ENCODE peak calls at places on chromosomes 2 and 18, in eight cellular contexts. One of them, this sample, is unnamed.

GRCh38 chr2:109401370-109401769 is 212.4 kb downstream of the SEPTIN10 start:
- DNase-seq in EL: no peak
- DNase-seq in mucosa of descending colon: no peak
- DNase-seq in ACHN: no peak
- DNase-seq in adrenal gland: no peak
- DNase-seq in DMS 273 treated with DMSO at 0.1 percent for 48 hours: no peak
- DNase-seq in head of caudate nucleus: no peak
- DNase-seq in HuH-7.5: no peak
- DNase-seq in this sample: no peak

GRCh38 chr2:42047488-42048317 is at the start of gene PKDCC:
- DNase-seq in EL: peak
- DNase-seq in adrenal gland: peak
- DNase-seq in head of caudate nucleus: peak
- DNase-seq in DMS 273 treated with DMSO at 0.1 percent for 48 hours: peak
- DNase-seq in ACHN: peak
- DNase-seq in HuH-7.5: peak
- DNase-seq in mucosa of descending colon: peak
- DNase-seq in this sample: peak

GRCh38 chr2:60271096-60271495 is 282.4 kb downstream of the BCL11A start:
- DNase-seq in HuH-7.5: no peak
- DNase-seq in EL: no peak
- DNase-seq in DMS 273 treated with DMSO at 0.1 percent for 48 hours: no peak
- DNase-seq in mucosa of descending colon: no peak
- DNase-seq in adrenal gland: no peak
- DNase-seq in head of caudate nucleus: no peak
- DNase-seq in ACHN: no peak
- DNase-seq in this sample: no peak

GRCh38 chr2:189285962-189286648 is 106.5 kb upstream of the COL5A2 start:
- DNase-seq in EL: peak
- DNase-seq in HuH-7.5: no peak
- DNase-seq in mucosa of descending colon: no peak
- DNase-seq in adrenal gland: no peak
- DNase-seq in head of caudate nucleus: no peak
- DNase-seq in DMS 273 treated with DMSO at 0.1 percent for 48 hours: no peak
- DNase-seq in ACHN: peak
- DNase-seq in this sample: no peak

GRCh38 chr2:187959821-187960220 is 331.9 kb upstream of the GULP1 start:
- DNase-seq in adrenal gland: no peak
- DNase-seq in DMS 273 treated with DMSO at 0.1 percent for 48 hours: no peak
- DNase-seq in head of caudate nucleus: no peak
- DNase-seq in ACHN: no peak
- DNase-seq in HuH-7.5: no peak
- DNase-seq in mucosa of descending colon: no peak
- DNase-seq in EL: peak
- DNase-seq in this sample: no peak

GRCh38 chr2:233976690-233977294 is 59.6 kb downstream of the TRPM8 start:
- DNase-seq in HuH-7.5: peak
- DNase-seq in ACHN: peak
- DNase-seq in adrenal gland: no peak
- DNase-seq in head of caudate nucleus: no peak
- DNase-seq in mucosa of descending colon: no peak
- DNase-seq in EL: peak
- DNase-seq in DMS 273 treated with DMSO at 0.1 percent for 48 hours: peak
- DNase-seq in this sample: peak

GRCh38 chr2:70008290-70008689 is 46.9 kb upstream of the ASPRV1 start:
- DNase-seq in DMS 273 treated with DMSO at 0.1 percent for 48 hours: no peak
- DNase-seq in head of caudate nucleus: no peak
- DNase-seq in adrenal gland: no peak
- DNase-seq in EL: no peak
- DNase-seq in HuH-7.5: no peak
- DNase-seq in ACHN: no peak
- DNase-seq in mucosa of descending colon: no peak
- DNase-seq in this sample: no peak

GRCh38 chr2:48279347-48279746 is 250.6 kb upstream of the STON1 start:
- DNase-seq in head of caudate nucleus: no peak
- DNase-seq in DMS 273 treated with DMSO at 0.1 percent for 48 hours: no peak
- DNase-seq in EL: no peak
- DNase-seq in ACHN: no peak
- DNase-seq in HuH-7.5: no peak
- DNase-seq in mucosa of descending colon: no peak
- DNase-seq in adrenal gland: no peak
- DNase-seq in this sample: no peak

GRCh38 chr18:13647761-13648160 is 78.6 kb downstream of the FAM210A start:
- DNase-seq in HuH-7.5: no peak
- DNase-seq in DMS 273 treated with DMSO at 0.1 percent for 48 hours: no peak
- DNase-seq in adrenal gland: no peak
- DNase-seq in head of caudate nucleus: no peak
- DNase-seq in ACHN: no peak
- DNase-seq in mucosa of descending colon: no peak
- DNase-seq in EL: no peak
- DNase-seq in this sample: no peak

GRCh38 chr2:75570948-75571729 is 10.4 kb upstream of the EVA1A start:
- DNase-seq in EL: no peak
- DNase-seq in HuH-7.5: no peak
- DNase-seq in ACHN: peak
- DNase-seq in adrenal gland: no peak
- DNase-seq in head of caudate nucleus: peak
- DNase-seq in mucosa of descending colon: no peak
- DNase-seq in DMS 273 treated with DMSO at 0.1 percent for 48 hours: no peak
- DNase-seq in this sample: no peak

GRCh38 chr2:26429779-26430654 is 28.3 kb downstream of the DRC1 start:
- DNase-seq in head of caudate nucleus: no peak
- DNase-seq in DMS 273 treated with DMSO at 0.1 percent for 48 hours: peak
- DNase-seq in adrenal gland: no peak
- DNase-seq in EL: no peak
- DNase-seq in mucosa of descending colon: no peak
- DNase-seq in HuH-7.5: no peak
- DNase-seq in ACHN: no peak
- DNase-seq in this sample: peak

GRCh38 chr2:236317938-236318396 is 53.8 kb upstream of the ASB18 start:
- DNase-seq in HuH-7.5: no peak
- DNase-seq in head of caudate nucleus: no peak
- DNase-seq in EL: no peak
- DNase-seq in DMS 273 treated with DMSO at 0.1 percent for 48 hours: no peak
- DNase-seq in adrenal gland: no peak
- DNase-seq in ACHN: no peak
- DNase-seq in mucosa of descending colon: peak
- DNase-seq in this sample: no peak

GRCh38 chr18:45503988-45504387 is 111.3 kb upstream of the SLC14A2 start:
- DNase-seq in adrenal gland: no peak
- DNase-seq in mucosa of descending colon: no peak
- DNase-seq in HuH-7.5: no peak
- DNase-seq in DMS 273 treated with DMSO at 0.1 percent for 48 hours: no peak
- DNase-seq in head of caudate nucleus: no peak
- DNase-seq in EL: no peak
- DNase-seq in ACHN: no peak
- DNase-seq in this sample: no peak

GRCh38 chr2:25692737-25693445 is 19.5 kb upstream of the DTNB start:
- DNase-seq in mucosa of descending colon: no peak
- DNase-seq in adrenal gland: no peak
- DNase-seq in EL: no peak
- DNase-seq in DMS 273 treated with DMSO at 0.1 percent for 48 hours: no peak
- DNase-seq in HuH-7.5: no peak
- DNase-seq in ACHN: no peak
- DNase-seq in head of caudate nucleus: no peak
- DNase-seq in this sample: peak

GRCh38 chr18:12391487-12392136 is 14.6 kb upstream of the AFG3L2 start:
- DNase-seq in DMS 273 treated with DMSO at 0.1 percent for 48 hours: peak
- DNase-seq in adrenal gland: peak
- DNase-seq in mucosa of descending colon: peak
- DNase-seq in EL: peak
- DNase-seq in HuH-7.5: peak
- DNase-seq in ACHN: peak
- DNase-seq in head of caudate nucleus: peak
- DNase-seq in this sample: peak

GRCh38 chr18:30451976-30452375 is 590.6 kb downstream of the DSC3 start:
- DNase-seq in HuH-7.5: no peak
- DNase-seq in DMS 273 treated with DMSO at 0.1 percent for 48 hours: no peak
- DNase-seq in EL: no peak
- DNase-seq in adrenal gland: no peak
- DNase-seq in head of caudate nucleus: no peak
- DNase-seq in ACHN: no peak
- DNase-seq in mucosa of descending colon: no peak
- DNase-seq in this sample: no peak

GRCh38 chr2:189579585-189579984 is 1.0 kb downstream of the SLC40A1 start:
- DNase-seq in adrenal gland: no peak
- DNase-seq in DMS 273 treated with DMSO at 0.1 percent for 48 hours: no peak
- DNase-seq in EL: no peak
- DNase-seq in mucosa of descending colon: no peak
- DNase-seq in ACHN: peak
- DNase-seq in head of caudate nucleus: no peak
- DNase-seq in HuH-7.5: no peak
- DNase-seq in this sample: no peak

GRCh38 chr2:234444888-234445287 is 52.0 kb downstream of the ARL4C start:
- DNase-seq in adrenal gland: no peak
- DNase-seq in HuH-7.5: no peak
- DNase-seq in ACHN: no peak
- DNase-seq in EL: peak
- DNase-seq in DMS 273 treated with DMSO at 0.1 percent for 48 hours: no peak
- DNase-seq in mucosa of descending colon: peak
- DNase-seq in head of caudate nucleus: no peak
- DNase-seq in this sample: no peak

GRCh38 chr2:29766191-29766590 is 155.2 kb downstream of the ALK start:
- DNase-seq in head of caudate nucleus: no peak
- DNase-seq in EL: peak
- DNase-seq in HuH-7.5: no peak
- DNase-seq in mucosa of descending colon: no peak
- DNase-seq in adrenal gland: no peak
- DNase-seq in ACHN: no peak
- DNase-seq in DMS 273 treated with DMSO at 0.1 percent for 48 hours: no peak
- DNase-seq in this sample: no peak

GRCh38 chr18:62420151-62420512 is 95.0 kb downstream of the TNFRSF11A start:
- DNase-seq in ACHN: peak
- DNase-seq in adrenal gland: no peak
- DNase-seq in DMS 273 treated with DMSO at 0.1 percent for 48 hours: no peak
- DNase-seq in mucosa of descending colon: no peak
- DNase-seq in EL: peak
- DNase-seq in head of caudate nucleus: no peak
- DNase-seq in HuH-7.5: no peak
- DNase-seq in this sample: no peak

GRCh38 chr2:31227110-31227509 is 6.8 kb upstream of the EHD3 start:
- DNase-seq in HuH-7.5: no peak
- DNase-seq in head of caudate nucleus: no peak
- DNase-seq in adrenal gland: no peak
- DNase-seq in EL: no peak
- DNase-seq in DMS 273 treated with DMSO at 0.1 percent for 48 hours: no peak
- DNase-seq in ACHN: no peak
- DNase-seq in mucosa of descending colon: no peak
- DNase-seq in this sample: no peak